ENCODE peak calls at places on chromosomes 11 and 22, in six cellular contexts. X is mammary epithelial cell; Q is effector memory CD4-positive, alpha-beta T cell; P is right atrium auricular region; B is CD8-positive, alpha-beta T cell; K is psoas muscle. V is an unnamed sample. For H3K4me1 and H3K36me3, the result is how much of the 10 kb centered on the place peaks cover.

GRCh38 chr22:19801340-19802000 is 40.9 kb downstream of the TBX1 start:
- DNase-seq in X (no peak), Q (no peak), P (no peak), B (no peak), K (no peak), V (no peak)

GRCh38 chr22:37244114-37244921 is at the start of gene RAC2:
- DNase-seq in X (peak), Q (peak), P (peak), B (peak), K (peak), V (peak)

GRCh38 chr11:57219021-57219627 is 17.9 kb downstream of the APLNR start:
- DNase-seq in X (no peak), Q (no peak), P (peak), B (no peak), K (no peak), V (peak)

GRCh38 chr22:48783821-48784266 is 1043.8 kb downstream of the BRD1 start:
- DNase-seq in X (no peak), Q (no peak), P (peak), B (no peak), K (no peak), V (no peak)

GRCh38 chr22:50271519-50271970 is 1.4 kb upstream of the MAPK11 start:
- DNase-seq in X (peak), Q (peak), P (no peak), B (peak), K (peak), V (peak)

GRCh38 chr11:79263001-79263400 is 177.8 kb downstream of the TENM4 start:
- DNase-seq in X (no peak), Q (no peak), P (no peak), B (no peak), K (no peak), V (peak)

GRCh38 chr22:18998998-18999397 is 62.9 kb upstream of the PRODH start:
- DNase-seq in X (no peak), Q (no peak), P (no peak), B (no peak), K (no peak), V (no peak)

GRCh38 chr11:73894725-73895335 is 18.0 kb downstream of the PAAF1 start:
- DNase-seq in X (peak), Q (no peak), P (no peak), B (no peak), K (no peak), V (no peak)

GRCh38 chr11:32187106-32187505 is 96.2 kb downstream of the RCN1 start:
- DNase-seq in X (no peak), Q (no peak), P (no peak), B (no peak), K (no peak), V (no peak)

GRCh38 chr11:120630100-120630499 is 118.6 kb downstream of the GRIK4 start:
- DNase-seq in X (no peak), Q (no peak), P (no peak), B (no peak), K (no peak), V (no peak)

GRCh38 chr22:49329636-49330035 is 498.0 kb downstream of the BRD1 start:
- DNase-seq in X (no peak), Q (no peak), P (peak), B (no peak), K (no peak), V (no peak)

GRCh38 chr11:94766656-94767291 is 1.4 kb upstream of the AMOTL1 start:
- DNase-seq in X (peak), Q (no peak), P (no peak), B (no peak), K (no peak), V (no peak)

GRCh38 chr11:114892381-114893197 is 214.3 kb downstream of the NXPE2 start:
- DNase-seq in X (no peak), Q (no peak), P (no peak), B (no peak), K (no peak), V (no peak)

GRCh38 chr22:36197065-36197440 is 4.6 kb downstream of the APOL4 start:
- DNase-seq in X (no peak), Q (no peak), P (peak), B (no peak), K (peak), V (peak)

GRCh38 chr11:90332415-90332814 is 109.6 kb upstream of the CHORDC1 start:
- DNase-seq in X (peak), Q (no peak), P (no peak), B (no peak), K (no peak), V (no peak)

GRCh38 chr11:133526790-133527189 is 5.5 kb downstream of the OPCML start:
- DNase-seq in X (no peak), Q (no peak), P (no peak), B (no peak), K (no peak), V (peak)

GRCh38 chr11:108906826-108907225 is 242.0 kb downstream of the DDX10 start:
- DNase-seq in X (no peak), Q (no peak), P (no peak), B (no peak), K (no peak), V (no peak)

GRCh38 chr11:111526501-111526900 is 11.9 kb downstream of the HOATZ start:
- DNase-seq in X (peak), Q (no peak), P (no peak), B (peak), K (no peak), V (no peak)

GRCh38 chr11:128824199-128825049 is 42.7 kb downstream of the KCNJ1 start:
- DNase-seq in X (no peak), Q (no peak), P (no peak), B (no peak), K (no peak), V (no peak)

GRCh38 chr22:25497269-25497668 is 67.2 kb upstream of the GRK3 start:
- DNase-seq in X (peak), Q (no peak), P (no peak), B (no peak), K (no peak), V (no peak)

GRCh38 chr11:23540101-23540561 is 679.9 kb upstream of the CCDC179 start:
- DNase-seq in X (peak), Q (no peak), P (no peak), B (no peak), K (no peak), V (no peak)

DNA sequence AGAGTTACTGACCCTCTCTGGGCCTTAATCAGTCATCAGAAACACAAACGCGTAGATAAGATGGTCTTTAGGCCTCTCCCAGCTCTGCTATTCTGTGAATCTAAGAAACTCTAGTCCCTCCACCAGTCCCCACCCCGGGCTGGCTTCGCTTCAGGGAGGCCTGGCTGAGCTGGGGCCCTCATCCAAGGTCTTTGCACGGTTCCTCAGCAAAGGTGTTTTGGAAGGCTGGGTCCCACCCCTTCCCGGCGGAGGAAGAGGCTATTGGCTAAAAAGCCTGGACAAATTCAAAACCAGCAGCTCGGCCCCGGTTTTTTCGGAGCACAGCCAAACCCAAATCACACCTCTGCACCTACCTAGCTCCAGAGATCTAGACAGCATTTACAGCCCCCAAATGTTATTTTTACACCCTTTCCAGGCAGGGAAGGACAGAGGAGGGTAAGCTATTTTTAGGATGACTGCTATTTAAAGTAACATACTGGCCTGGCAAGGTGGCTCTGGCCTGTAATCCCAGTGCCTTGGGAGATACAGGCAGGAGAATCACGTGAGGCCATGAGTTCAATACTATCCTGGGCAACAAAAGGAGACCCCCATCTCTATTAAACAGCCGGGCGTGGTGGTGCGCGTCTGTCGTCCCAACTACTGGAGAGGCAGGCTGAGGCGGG is 13.2 kb upstream of the HDHD5 start:
- DNase-seq in X (peak), Q (no peak), P (peak), B (no peak), K (peak), V (peak)
- H3K4me3 ChIP-seq in X (peak), Q (peak), P (peak), B (peak), K (peak), V (peak)

DNA sequence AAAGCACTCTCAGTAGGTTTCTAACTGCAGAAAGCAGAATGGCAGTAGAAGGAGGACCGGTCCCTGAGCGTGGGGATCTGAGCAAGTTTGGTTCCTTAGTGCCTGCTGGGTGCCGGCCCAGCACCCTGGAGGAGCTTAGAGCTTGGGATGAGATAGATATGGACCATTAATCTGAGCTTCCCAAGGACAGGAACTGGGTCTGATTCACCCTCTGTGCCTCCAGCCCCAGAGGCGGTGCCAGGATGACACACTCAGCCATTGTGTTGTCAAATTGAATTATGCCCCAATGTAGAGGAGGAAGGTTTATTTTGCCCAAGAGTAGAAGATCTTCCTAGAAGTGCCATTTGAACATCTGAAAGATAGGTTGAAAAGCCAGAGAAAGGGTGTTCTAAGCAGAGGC is 4.3 kb downstream of the ZC3H7B start:
- DNase-seq in X (peak), Q (no peak), P (no peak), B (no peak), K (peak), V (no peak)
- H3K4me1 ChIP-seq in X (under half), Q (under half), P (under half), B (under half), K (under half), V (under half)

DNA sequence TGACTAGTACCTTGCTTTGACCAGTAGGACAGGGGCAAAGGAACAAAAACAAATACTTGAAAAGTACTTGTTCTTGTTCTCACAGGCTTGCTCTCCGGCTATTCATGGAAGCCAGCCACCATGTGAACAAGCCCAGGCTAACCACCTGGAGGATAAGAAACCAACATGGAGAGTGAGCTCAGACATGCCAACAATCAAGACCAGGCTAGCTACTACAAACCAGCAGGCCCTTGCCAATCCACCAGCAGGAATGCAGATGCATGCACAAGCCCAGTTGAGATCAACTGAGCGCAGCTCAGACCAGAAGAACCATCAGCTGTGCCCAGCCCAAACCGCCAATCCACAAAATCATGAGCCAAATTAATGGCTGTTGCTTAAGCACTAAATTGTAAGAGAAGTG is 180.1 kb upstream of the ISX start:
- DNase-seq in X (peak), Q (no peak), P (no peak), B (no peak), K (no peak), V (no peak)
- H3K36me3 ChIP-seq in X (under half), Q (under half), P (under half), B (under half), K (under half), V (under half)

GRCh38 chr11:76456571-76456970 is 11.8 kb downstream of the EMSY start:
- DNase-seq in X (no peak), Q (no peak), P (no peak), B (no peak), K (no peak), V (no peak)
- H3K4me3 ChIP-seq in X (no peak), Q (no peak), P (no peak), B (no peak), K (no peak), V (no peak)

GRCh38 chr11:116930177-116930576 is 92.8 kb upstream of the APOA1 start:
- DNase-seq in X (peak), Q (no peak), P (no peak), B (peak), K (no peak), V (no peak)
- H3K4me1 ChIP-seq in X (under half), Q (half or more), P (half or more), B (half or more), K (under half), V (half or more)

DNA sequence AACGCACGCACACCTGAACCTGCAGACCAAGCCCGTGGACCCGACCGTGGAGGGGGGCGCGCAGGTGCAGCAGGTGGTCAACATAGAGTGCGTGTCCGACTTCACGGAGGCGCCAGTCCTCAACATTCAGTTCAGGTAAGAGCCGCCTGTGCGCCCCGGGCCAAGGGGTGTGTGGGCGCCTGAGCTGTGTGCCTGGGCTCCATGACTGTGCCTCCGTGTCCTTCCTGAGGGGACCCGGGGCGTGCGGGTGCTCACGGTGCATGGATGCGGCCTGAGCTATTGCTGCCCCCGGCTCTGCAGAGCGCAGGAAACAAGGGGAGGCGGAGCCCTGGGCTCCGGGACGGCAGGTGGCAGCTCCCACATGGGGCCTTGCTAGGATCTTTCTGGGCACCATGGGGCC is 28.5 kb downstream of the MUC6 start:
- DNase-seq in X (no peak), Q (no peak), P (no peak), B (no peak), K (no peak), V (no peak)
- H3K36me3 ChIP-seq in X (under half), Q (half or more), P (half or more), B (under half), K (half or more), V (half or more)

GRCh38 chr11:12679471-12679870 is 5.2 kb downstream of the TEAD1 start:
- DNase-seq in X (no peak), Q (no peak), P (no peak), B (no peak), K (no peak), V (no peak)

GRCh38 chr11:12682288-12682687 is 8.1 kb downstream of the TEAD1 start:
- DNase-seq in X (no peak), Q (no peak), P (no peak), B (no peak), K (no peak), V (no peak)

GRCh38 chr11:12680246-12680939 is 6.2 kb downstream of the TEAD1 start:
- DNase-seq in X (peak), Q (no peak), P (peak), B (peak), K (peak), V (peak)

GRCh38 chr11:12681462-12681861 is 7.2 kb downstream of the TEAD1 start:
- DNase-seq in X (no peak), Q (no peak), P (no peak), B (no peak), K (no peak), V (no peak)

DNA sequence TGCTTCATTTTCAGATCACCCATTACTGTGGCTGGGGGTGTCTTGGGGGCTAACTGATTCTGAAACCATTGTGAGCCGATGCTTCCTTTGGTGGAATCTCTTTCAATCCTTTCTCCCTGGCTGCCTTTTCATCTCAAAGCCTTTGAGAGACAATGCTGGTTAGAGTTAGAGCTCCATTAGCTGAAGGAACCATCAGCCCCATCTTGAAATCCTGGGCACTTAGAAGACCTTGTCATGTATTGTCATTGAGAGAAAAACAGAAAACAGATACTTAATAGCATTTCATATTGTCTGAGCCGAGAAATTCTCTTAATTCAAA is 6.7 kb downstream of the TEAD1 start:
- DNase-seq in X (no peak), Q (no peak), P (no peak), B (no peak), K (no peak), V (no peak)
- H3K4me3 ChIP-seq in X (no peak), Q (no peak), P (no peak), B (no peak), K (peak), V (no peak)

DNA sequence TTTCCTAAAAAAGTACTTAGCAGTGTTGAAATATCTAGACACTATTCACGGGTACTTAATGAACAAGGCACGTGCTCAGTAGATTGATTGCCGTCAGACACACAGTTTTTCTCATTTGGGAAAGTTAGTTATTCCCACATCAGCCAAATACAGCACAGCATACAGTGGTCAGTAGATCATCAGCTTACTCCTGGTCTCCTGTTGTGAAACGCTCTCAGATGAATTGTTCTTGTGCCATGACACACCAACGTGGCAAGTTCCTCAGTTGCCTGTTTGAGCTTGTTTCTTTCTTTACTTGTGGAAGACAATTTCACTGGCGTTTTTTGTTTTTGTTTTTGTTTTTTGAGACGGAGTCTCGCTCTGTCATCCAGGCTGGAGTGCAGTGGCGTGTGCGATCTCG is 8.6 kb downstream of the TAB1 start:
- DNase-seq in X (peak), Q (no peak), P (no peak), B (no peak), K (peak), V (no peak)
- H3K4me1 ChIP-seq in X (under half), Q (under half), P (under half), B (under half), K (half or more), V (under half)

DNA sequence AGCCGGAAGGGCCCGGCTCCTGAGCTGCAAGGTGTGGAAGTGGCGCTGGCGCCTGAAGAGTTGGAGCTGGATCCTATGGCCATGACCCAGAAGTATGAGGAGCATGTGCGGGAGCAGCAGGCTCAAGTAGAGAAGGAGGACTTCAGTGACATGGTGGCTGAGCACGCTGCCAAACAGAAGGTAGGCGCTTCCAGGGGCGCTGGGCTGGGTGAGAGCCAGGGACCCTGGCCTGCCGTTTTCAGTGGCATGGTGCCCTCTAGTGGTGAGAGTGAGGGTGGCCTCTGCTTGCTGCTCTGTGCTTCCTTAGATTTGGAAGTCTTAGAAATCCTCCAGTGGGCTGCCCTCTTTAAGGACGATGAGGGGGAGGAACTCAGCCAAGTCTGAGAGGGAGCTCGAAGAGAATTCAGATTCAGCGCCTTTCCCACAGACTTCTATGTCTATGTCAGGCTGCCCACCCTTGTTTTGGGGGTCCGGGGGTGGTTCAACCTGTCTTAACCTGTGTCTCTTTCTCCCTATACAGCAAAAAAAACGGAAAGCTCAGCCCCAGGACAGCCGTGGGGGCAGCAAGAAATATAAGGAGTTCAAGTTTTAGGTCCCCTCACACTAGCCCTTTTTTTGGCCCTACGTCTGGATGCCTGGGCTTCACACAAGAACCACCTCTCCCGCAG is 1.8 kb upstream of the PACS1 start:
- DNase-seq in X (peak), Q (peak), P (peak), B (peak), K (peak), V (peak)
- H3K36me3 ChIP-seq in X (under half), Q (under half), P (half or more), B (under half), K (half or more), V (half or more)

GRCh38 chr11:61771195-61771894 is 18.9 kb downstream of the MYRF start:
- DNase-seq in X (no peak), Q (no peak), P (no peak), B (no peak), K (no peak), V (no peak)
- H3K4me3 ChIP-seq in X (no peak), Q (no peak), P (no peak), B (no peak), K (no peak), V (no peak)

V was measured in left ventricle myocardium inferior.